ENCODE peak calls at places on chromosome 4, in nine cellular contexts. One of them, this sample, is unnamed.

GRCh38 chr4:120317713-120318112 is 251.1 kb upstream of the MAD2L1 start:
- DNase-seq in cardiac muscle cell: no peak
- DNase-seq in CD8-positive, alpha-beta T cell: no peak
- DNase-seq in right lobe of liver: no peak
- DNase-seq in left ventricle myocardium inferior: no peak
- DNase-seq in HCT116: no peak
- DNase-seq in tibial nerve: peak; percentile 8
- DNase-seq in Panc1: no peak
- DNase-seq in right atrium auricular region: no peak
- DNase-seq in this sample: no peak

GRCh38 chr4:184268574-184269160 is 51.0 kb upstream of the ENPP6 start:
- DNase-seq in cardiac muscle cell: no peak
- DNase-seq in CD8-positive, alpha-beta T cell: no peak
- DNase-seq in right lobe of liver: no peak
- DNase-seq in left ventricle myocardium inferior: no peak
- DNase-seq in HCT116: no peak
- DNase-seq in tibial nerve: no peak
- DNase-seq in Panc1: no peak
- DNase-seq in right atrium auricular region: peak; percentile 13
- DNase-seq in this sample: no peak

GRCh38 chr4:1797861-1798529 is 4.9 kb downstream of the FGFR3 start:
- DNase-seq in cardiac muscle cell: no peak
- DNase-seq in CD8-positive, alpha-beta T cell: no peak
- DNase-seq in right lobe of liver: no peak
- DNase-seq in left ventricle myocardium inferior: no peak
- DNase-seq in HCT116: no peak
- DNase-seq in tibial nerve: no peak
- DNase-seq in Panc1: no peak
- DNase-seq in right atrium auricular region: no peak
- DNase-seq in this sample: no peak

GRCh38 chr4:25021206-25021605 is 9.5 kb downstream of the LGI2 start:
- DNase-seq in cardiac muscle cell: no peak
- DNase-seq in CD8-positive, alpha-beta T cell: no peak
- DNase-seq in right lobe of liver: no peak
- DNase-seq in left ventricle myocardium inferior: no peak
- DNase-seq in HCT116: no peak
- DNase-seq in tibial nerve: no peak
- DNase-seq in Panc1: no peak
- DNase-seq in right atrium auricular region: no peak
- DNase-seq in this sample: no peak

GRCh38 chr4:135365065-135365464 is 1163.5 kb upstream of the PABPC4L start:
- DNase-seq in cardiac muscle cell: no peak
- DNase-seq in CD8-positive, alpha-beta T cell: no peak
- DNase-seq in right lobe of liver: no peak
- DNase-seq in left ventricle myocardium inferior: no peak
- DNase-seq in HCT116: no peak
- DNase-seq in tibial nerve: no peak
- DNase-seq in Panc1: no peak
- DNase-seq in right atrium auricular region: no peak
- DNase-seq in this sample: no peak

GRCh38 chr4:174009686-174010451 is 273.6 kb downstream of the FBXO8 start:
- DNase-seq in cardiac muscle cell: no peak
- DNase-seq in CD8-positive, alpha-beta T cell: no peak
- DNase-seq in right lobe of liver: no peak
- DNase-seq in left ventricle myocardium inferior: no peak
- DNase-seq in HCT116: no peak
- DNase-seq in tibial nerve: no peak
- DNase-seq in Panc1: no peak
- DNase-seq in right atrium auricular region: no peak
- DNase-seq in this sample: no peak

GRCh38 chr4:174423257-174423944 is 98.9 kb downstream of the HPGD start:
- DNase-seq in cardiac muscle cell: peak; percentile 10
- DNase-seq in CD8-positive, alpha-beta T cell: no peak
- DNase-seq in right lobe of liver: no peak
- DNase-seq in left ventricle myocardium inferior: no peak
- DNase-seq in HCT116: peak; percentile 56
- DNase-seq in tibial nerve: peak; percentile 61
- DNase-seq in Panc1: peak; percentile 51
- DNase-seq in right atrium auricular region: no peak
- DNase-seq in this sample: no peak

GRCh38 chr4:102420563-102421221 is 75.4 kb upstream of the SLC39A8 start:
- DNase-seq in cardiac muscle cell: no peak
- DNase-seq in CD8-positive, alpha-beta T cell: no peak
- DNase-seq in right lobe of liver: no peak
- DNase-seq in left ventricle myocardium inferior: no peak
- DNase-seq in HCT116: no peak
- DNase-seq in tibial nerve: no peak
- DNase-seq in Panc1: no peak
- DNase-seq in right atrium auricular region: no peak
- DNase-seq in this sample: no peak

GRCh38 chr4:183404016-183404415 is 40.4 kb upstream of the CDKN2AIP start:
- DNase-seq in cardiac muscle cell: no peak
- DNase-seq in CD8-positive, alpha-beta T cell: no peak
- DNase-seq in right lobe of liver: no peak
- DNase-seq in left ventricle myocardium inferior: no peak
- DNase-seq in HCT116: no peak
- DNase-seq in tibial nerve: no peak
- DNase-seq in Panc1: no peak
- DNase-seq in right atrium auricular region: no peak
- DNase-seq in this sample: no peak

GRCh38 chr4:110493521-110493920 is 17.6 kb downstream of the ENPEP start:
- DNase-seq in cardiac muscle cell: no peak
- DNase-seq in CD8-positive, alpha-beta T cell: no peak
- DNase-seq in right lobe of liver: no peak
- DNase-seq in left ventricle myocardium inferior: no peak
- DNase-seq in HCT116: no peak
- DNase-seq in tibial nerve: no peak
- DNase-seq in Panc1: no peak
- DNase-seq in right atrium auricular region: no peak
- DNase-seq in this sample: no peak

GRCh38 chr4:86108152-86108551 is 251.7 kb downstream of the MAPK10 start:
- DNase-seq in cardiac muscle cell: no peak
- DNase-seq in CD8-positive, alpha-beta T cell: no peak
- DNase-seq in right lobe of liver: no peak
- DNase-seq in left ventricle myocardium inferior: no peak
- DNase-seq in HCT116: no peak
- DNase-seq in tibial nerve: no peak
- DNase-seq in Panc1: no peak
- DNase-seq in right atrium auricular region: no peak
- DNase-seq in this sample: no peak

GRCh38 chr4:77931452-77932135 is 69.0 kb downstream of the MRPL1 start:
- DNase-seq in cardiac muscle cell: peak; percentile 4
- DNase-seq in CD8-positive, alpha-beta T cell: no peak
- DNase-seq in right lobe of liver: no peak
- DNase-seq in left ventricle myocardium inferior: no peak
- DNase-seq in HCT116: no peak
- DNase-seq in tibial nerve: no peak
- DNase-seq in Panc1: no peak
- DNase-seq in right atrium auricular region: no peak
- DNase-seq in this sample: no peak

GRCh38 chr4:55008166-55009056 is 117.0 kb downstream of the KDR start:
- DNase-seq in cardiac muscle cell: peak; percentile 10
- DNase-seq in CD8-positive, alpha-beta T cell: no peak
- DNase-seq in right lobe of liver: peak; percentile 56
- DNase-seq in left ventricle myocardium inferior: no peak
- DNase-seq in HCT116: no peak
- DNase-seq in tibial nerve: no peak
- DNase-seq in Panc1: no peak
- DNase-seq in right atrium auricular region: no peak
- DNase-seq in this sample: no peak

GRCh38 chr4:94588900-94589693 is 137.4 kb downstream of the PDLIM5 start:
- DNase-seq in cardiac muscle cell: no peak
- DNase-seq in CD8-positive, alpha-beta T cell: no peak
- DNase-seq in right lobe of liver: no peak
- DNase-seq in left ventricle myocardium inferior: no peak
- DNase-seq in HCT116: no peak
- DNase-seq in tibial nerve: no peak
- DNase-seq in Panc1: no peak
- DNase-seq in right atrium auricular region: no peak
- DNase-seq in this sample: no peak

GRCh38 chr4:82284858-82285805 is 88.7 kb downstream of the HNRNPD start:
- DNase-seq in cardiac muscle cell: peak; percentile 99
- DNase-seq in CD8-positive, alpha-beta T cell: peak; percentile 98
- DNase-seq in right lobe of liver: peak; percentile 99
- DNase-seq in left ventricle myocardium inferior: peak; percentile 99
- DNase-seq in HCT116: peak; percentile 96
- DNase-seq in tibial nerve: peak; percentile 96
- DNase-seq in Panc1: peak; percentile 58
- DNase-seq in right atrium auricular region: peak; percentile 99
- DNase-seq in this sample: peak; percentile 100
- H3K27ac ChIP-seq in cardiac muscle cell: peak overlapping the region; percentile 66
- H3K27ac ChIP-seq in CD8-positive, alpha-beta T cell: peak overlapping the region; percentile 43
- H3K27ac ChIP-seq in right lobe of liver: peak overlapping the region; percentile 26
- H3K27ac ChIP-seq in left ventricle myocardium inferior: peak overlapping the region; percentile 75
- H3K27ac ChIP-seq in HCT116: no peak overlapping the region
- H3K27ac ChIP-seq in tibial nerve: peak overlapping the region; percentile 81
- H3K27ac ChIP-seq in Panc1: no peak overlapping the region
- H3K27ac ChIP-seq in right atrium auricular region: peak overlapping the region; percentile 51
- H3K27ac ChIP-seq in this sample: peak overlapping the region; percentile 64

GRCh38 chr4:6939761-6940743 is 30.4 kb downstream of the TBC1D14 start:
- DNase-seq in cardiac muscle cell: no peak
- DNase-seq in CD8-positive, alpha-beta T cell: no peak
- DNase-seq in right lobe of liver: no peak
- DNase-seq in left ventricle myocardium inferior: no peak
- DNase-seq in HCT116: no peak
- DNase-seq in tibial nerve: no peak
- DNase-seq in Panc1: no peak
- DNase-seq in right atrium auricular region: no peak
- DNase-seq in this sample: no peak
- H3K4me1 ChIP-seq in cardiac muscle cell: peaks cover 16% of the 10 kb centered on the region
- H3K4me1 ChIP-seq in CD8-positive, alpha-beta T cell: peaks cover 60% of the 10 kb centered on the region
- H3K4me1 ChIP-seq in right lobe of liver: peaks cover 5% of the 10 kb centered on the region
- H3K4me1 ChIP-seq in left ventricle myocardium inferior: peaks cover 53% of the 10 kb centered on the region
- H3K4me1 ChIP-seq in HCT116: peaks cover 31% of the 10 kb centered on the region
- H3K4me1 ChIP-seq in tibial nerve: peaks cover 47% of the 10 kb centered on the region
- H3K4me1 ChIP-seq in Panc1: peaks cover 45% of the 10 kb centered on the region
- H3K4me1 ChIP-seq in right atrium auricular region: peaks cover 25% of the 10 kb centered on the region
- H3K4me1 ChIP-seq in this sample: peaks cover 6% of the 10 kb centered on the region

DNA sequence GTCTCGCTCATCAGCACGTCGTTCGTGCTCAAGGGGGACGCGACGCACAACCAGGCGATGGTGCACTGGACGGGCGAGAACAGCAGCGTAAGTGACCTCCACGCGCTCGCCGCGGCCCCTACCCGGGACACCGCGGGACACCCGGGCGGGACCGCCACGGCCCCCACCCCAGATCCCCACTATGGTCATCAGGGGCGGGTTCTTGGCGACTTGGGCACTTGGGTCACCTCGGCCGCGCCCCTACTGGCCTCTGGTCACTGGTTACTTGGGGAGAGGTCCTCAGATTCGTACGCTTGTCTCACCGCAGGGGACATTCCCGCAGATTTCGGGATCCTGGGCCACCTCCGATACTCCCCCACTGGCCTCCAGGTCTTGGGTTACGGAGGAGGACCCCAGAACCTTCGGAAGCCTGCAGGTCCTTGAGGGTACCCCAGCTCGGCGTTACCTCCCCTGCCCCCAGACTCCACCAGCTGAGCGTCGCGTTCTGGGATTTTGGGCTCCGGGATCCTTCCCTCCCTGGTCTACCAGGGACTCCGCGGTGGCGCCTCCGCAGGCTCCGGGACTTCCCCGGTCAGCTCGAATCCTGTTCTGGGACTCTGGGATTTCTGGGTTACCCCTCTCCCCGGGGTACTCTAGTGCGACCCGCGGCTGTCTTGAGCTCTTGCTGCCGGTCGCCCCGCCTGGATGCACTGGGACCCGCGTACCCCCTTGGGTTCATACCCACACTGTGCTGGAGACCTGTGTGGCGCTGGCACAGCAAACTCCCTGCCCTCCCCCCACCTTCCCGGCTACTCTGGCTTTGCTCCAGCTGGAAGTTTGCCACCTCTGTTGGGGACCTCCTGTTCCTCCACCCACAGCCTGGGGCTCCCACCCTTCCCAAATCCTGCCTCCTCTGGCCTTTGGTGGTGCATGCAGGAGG is 961 bp downstream of the SORCS2 start:
- DNase-seq in cardiac muscle cell: peak; percentile 54
- DNase-seq in CD8-positive, alpha-beta T cell: no peak
- DNase-seq in right lobe of liver: no peak
- DNase-seq in left ventricle myocardium inferior: no peak
- DNase-seq in HCT116: no peak
- DNase-seq in tibial nerve: no peak
- DNase-seq in Panc1: no peak
- DNase-seq in right atrium auricular region: no peak
- DNase-seq in this sample: no peak
- H3K9me3 ChIP-seq in cardiac muscle cell: no peaks in the 10 kb centered on the region
- H3K9me3 ChIP-seq in CD8-positive, alpha-beta T cell: no peaks in the 10 kb centered on the region
- H3K9me3 ChIP-seq in right lobe of liver: no peaks in the 10 kb centered on the region
- H3K9me3 ChIP-seq in left ventricle myocardium inferior: no peaks in the 10 kb centered on the region
- H3K9me3 ChIP-seq in HCT116: no peaks in the 10 kb centered on the region
- H3K9me3 ChIP-seq in tibial nerve: no peaks in the 10 kb centered on the region
- H3K9me3 ChIP-seq in Panc1: no peaks in the 10 kb centered on the region
- H3K9me3 ChIP-seq in right atrium auricular region: no peaks in the 10 kb centered on the region
- H3K9me3 ChIP-seq in this sample: no peaks in the 10 kb centered on the region

GRCh38 chr4:138893991-138894390 is 121.6 kb upstream of the NOCT start:
- DNase-seq in cardiac muscle cell: no peak
- DNase-seq in CD8-positive, alpha-beta T cell: no peak
- DNase-seq in right lobe of liver: no peak
- DNase-seq in left ventricle myocardium inferior: no peak
- DNase-seq in HCT116: no peak
- DNase-seq in tibial nerve: no peak
- DNase-seq in Panc1: no peak
- DNase-seq in right atrium auricular region: no peak
- DNase-seq in this sample: no peak
- H3K27ac ChIP-seq in cardiac muscle cell: no peak overlapping the region
- H3K27ac ChIP-seq in CD8-positive, alpha-beta T cell: no peak overlapping the region
- H3K27ac ChIP-seq in right lobe of liver: no peak overlapping the region
- H3K27ac ChIP-seq in left ventricle myocardium inferior: no peak overlapping the region
- H3K27ac ChIP-seq in HCT116: no peak overlapping the region
- H3K27ac ChIP-seq in tibial nerve: no peak overlapping the region
- H3K27ac ChIP-seq in Panc1: no peak overlapping the region
- H3K27ac ChIP-seq in right atrium auricular region: no peak overlapping the region
- H3K27ac ChIP-seq in this sample: no peak overlapping the region

DNA sequence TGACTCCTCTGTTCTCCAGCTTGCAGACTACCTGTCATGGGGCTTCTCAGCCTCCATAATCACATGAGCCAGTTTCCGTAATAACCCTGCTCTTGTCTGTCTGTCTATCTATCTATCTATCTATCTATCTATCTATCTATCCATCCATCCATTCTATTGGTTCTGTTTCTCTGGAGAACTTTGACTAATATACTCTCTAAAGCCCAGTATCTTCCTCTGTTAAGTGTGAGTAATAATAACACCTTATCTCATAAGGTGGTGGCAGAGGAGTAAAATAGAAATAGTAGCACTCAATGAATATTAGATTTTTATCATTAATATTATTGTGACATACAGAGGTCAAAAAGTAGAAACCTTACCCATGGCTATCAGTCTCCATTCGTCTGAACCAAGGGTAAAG is 177.9 kb upstream of the PGRMC2 start:
- DNase-seq in cardiac muscle cell: no peak
- DNase-seq in CD8-positive, alpha-beta T cell: no peak
- DNase-seq in right lobe of liver: no peak
- DNase-seq in left ventricle myocardium inferior: no peak
- DNase-seq in HCT116: no peak
- DNase-seq in tibial nerve: no peak
- DNase-seq in Panc1: no peak
- DNase-seq in right atrium auricular region: no peak
- DNase-seq in this sample: no peak
- H3K4me1 ChIP-seq in cardiac muscle cell: no peaks in the 10 kb centered on the region
- H3K4me1 ChIP-seq in CD8-positive, alpha-beta T cell: no peaks in the 10 kb centered on the region
- H3K4me1 ChIP-seq in right lobe of liver: no peaks in the 10 kb centered on the region
- H3K4me1 ChIP-seq in left ventricle myocardium inferior: peaks cover 14% of the 10 kb centered on the region
- H3K4me1 ChIP-seq in HCT116: no peaks in the 10 kb centered on the region
- H3K4me1 ChIP-seq in tibial nerve: no peaks in the 10 kb centered on the region
- H3K4me1 ChIP-seq in Panc1: peaks cover under 1% of the 10 kb centered on the region
- H3K4me1 ChIP-seq in right atrium auricular region: peaks cover 17% of the 10 kb centered on the region
- H3K4me1 ChIP-seq in this sample: peaks cover 2% of the 10 kb centered on the region

GRCh38 chr4:422587-422986 is 76.4 kb downstream of the ZNF721 start:
- DNase-seq in cardiac muscle cell: no peak
- DNase-seq in CD8-positive, alpha-beta T cell: no peak
- DNase-seq in right lobe of liver: no peak
- DNase-seq in left ventricle myocardium inferior: no peak
- DNase-seq in HCT116: no peak
- DNase-seq in tibial nerve: no peak
- DNase-seq in Panc1: no peak
- DNase-seq in right atrium auricular region: no peak
- DNase-seq in this sample: no peak
- H3K9me3 ChIP-seq in cardiac muscle cell: peaks cover 3% of the 10 kb centered on the region
- H3K9me3 ChIP-seq in CD8-positive, alpha-beta T cell: peaks cover 65% of the 10 kb centered on the region
- H3K9me3 ChIP-seq in right lobe of liver: peaks cover 81% of the 10 kb centered on the region
- H3K9me3 ChIP-seq in left ventricle myocardium inferior: peaks cover 100% of the 10 kb centered on the region
- H3K9me3 ChIP-seq in HCT116: peaks cover 29% of the 10 kb centered on the region
- H3K9me3 ChIP-seq in tibial nerve: peaks cover 96% of the 10 kb centered on the region
- H3K9me3 ChIP-seq in Panc1: peaks cover 42% of the 10 kb centered on the region
- H3K9me3 ChIP-seq in right atrium auricular region: peaks cover 100% of the 10 kb centered on the region
- H3K9me3 ChIP-seq in this sample: peaks cover 42% of the 10 kb centered on the region

This sample was measured in lung.